ENCODE peak calls at places on chromosomes 13 and 19, in five cellular contexts. O is GM12878, N is upper lobe of left lung, B is HepG2, W is K562. F is an unnamed sample.

GRCh38 chr13:73228546-73228945 is 169.7 kb downstream of the KLF5 start:
- ATAC-seq in W (no peak), N (no peak), O (no peak), B (no peak), F (no peak)

GRCh38 chr13:99976502-99977115 is 5.0 kb upstream of the ZIC2 start:
- ATAC-seq in O (no peak), N (no peak), B (no peak), W (no peak), F (no peak)

GRCh38 chr13:33033361-33033812 is 17.2 kb downstream of the KL start:
- ATAC-seq in B (no peak), N (no peak), W (no peak), O (peak; percentile 58), F (no peak)

GRCh38 chr19:43607238-43608205 is 4.4 kb upstream of the SRRM5 start:
- ATAC-seq in B (no peak), W (no peak), N (no peak), O (no peak), F (no peak)

GRCh38 chr19:8065489-8066261 is 13.1 kb downstream of the CCL25 start:
- ATAC-seq in W (no peak), N (no peak), O (no peak), B (no peak), F (no peak)

GRCh38 chr13:67278230-67278629 is 48.1 kb upstream of the PCDH9 start:
- ATAC-seq in O (no peak), B (no peak), N (no peak), W (no peak), F (no peak)

GRCh38 chr13:87080100-87080779 is 590.9 kb upstream of the SLITRK5 start:
- ATAC-seq in B (peak; percentile 32), O (no peak), W (no peak), N (peak; percentile 51), F (no peak)

GRCh38 chr13:110471833-110472162 is 89.7 kb downstream of the RAB20 start:
- ATAC-seq in W (peak; percentile 84), O (peak; percentile 96), B (no peak), N (no peak), F (peak; percentile 65)

DNA sequence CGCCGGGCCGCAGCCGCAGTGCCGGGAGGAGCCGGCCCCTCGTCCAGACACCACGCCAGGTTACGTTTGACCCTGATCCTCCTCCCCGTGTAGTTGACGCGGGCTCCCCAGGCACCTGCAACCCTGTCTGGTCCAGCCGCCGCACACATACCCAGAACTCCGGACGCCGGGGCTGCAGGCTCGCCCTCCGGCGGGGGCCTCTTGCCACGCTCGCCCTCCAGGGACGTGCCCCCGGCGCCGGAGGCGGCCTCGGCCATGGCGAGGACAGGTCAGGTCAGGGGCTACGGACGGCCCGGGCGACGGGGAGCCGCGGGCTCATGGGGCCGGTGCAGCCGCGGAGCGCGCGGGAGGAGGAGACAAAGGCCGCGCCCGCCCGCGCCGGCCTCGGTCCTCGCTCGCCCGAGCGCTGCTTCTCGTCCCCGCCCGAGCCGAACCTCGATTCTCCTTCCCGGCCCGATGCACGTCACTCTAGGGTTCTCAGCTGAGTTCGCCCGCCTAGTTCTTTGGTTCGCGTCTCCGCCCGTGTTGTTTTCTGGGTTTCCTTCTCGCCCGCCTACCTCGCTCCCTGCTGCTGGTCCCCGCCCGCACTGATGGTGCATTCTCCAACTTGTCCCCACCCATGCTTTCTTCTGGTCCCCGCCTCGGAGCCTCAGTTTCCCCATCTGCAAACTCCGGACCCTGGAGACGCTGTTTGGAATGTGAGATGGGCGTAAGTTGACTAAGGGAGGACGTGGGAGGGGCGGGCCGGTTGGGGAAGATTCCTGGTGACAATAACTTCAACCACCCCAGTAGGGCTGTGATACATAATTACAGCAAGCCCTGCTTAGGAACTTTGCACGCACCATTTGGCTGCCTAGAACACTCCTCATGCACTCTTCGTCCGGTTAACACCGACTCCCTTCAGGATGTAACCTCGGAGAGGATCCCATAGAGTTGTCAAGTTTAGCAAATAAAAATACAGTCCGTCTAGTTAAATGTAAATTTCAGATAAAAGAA is at the start of gene ANO8:
- ATAC-seq in O (peak; percentile 74), W (peak; percentile 67), N (peak; percentile 83), B (peak; percentile 61), F (peak; percentile 84)
- TF ChIP-seq EP300 in O (no peak), W (peak; percentile 67), N (no peak), B (no peak), F (no peak)

GRCh38 chr19:31337007-31337914 is 12.0 kb downstream of the TSHZ3 start:
- ATAC-seq in W (no peak), B (no peak), O (no peak), N (no peak), F (no peak)

GRCh38 chr19:31339405-31339804 is 9.8 kb downstream of the TSHZ3 start:
- ATAC-seq in O (no peak), B (no peak), W (peak; percentile 25), N (no peak), F (no peak)

GRCh38 chr19:31335716-31336115 is 13.5 kb downstream of the TSHZ3 start:
- ATAC-seq in W (no peak), N (no peak), O (no peak), B (no peak), F (no peak)

GRCh38 chr19:31340059-31341025 is 8.9 kb downstream of the TSHZ3 start:
- ATAC-seq in W (no peak), N (no peak), B (no peak), O (no peak), F (no peak)

DNA sequence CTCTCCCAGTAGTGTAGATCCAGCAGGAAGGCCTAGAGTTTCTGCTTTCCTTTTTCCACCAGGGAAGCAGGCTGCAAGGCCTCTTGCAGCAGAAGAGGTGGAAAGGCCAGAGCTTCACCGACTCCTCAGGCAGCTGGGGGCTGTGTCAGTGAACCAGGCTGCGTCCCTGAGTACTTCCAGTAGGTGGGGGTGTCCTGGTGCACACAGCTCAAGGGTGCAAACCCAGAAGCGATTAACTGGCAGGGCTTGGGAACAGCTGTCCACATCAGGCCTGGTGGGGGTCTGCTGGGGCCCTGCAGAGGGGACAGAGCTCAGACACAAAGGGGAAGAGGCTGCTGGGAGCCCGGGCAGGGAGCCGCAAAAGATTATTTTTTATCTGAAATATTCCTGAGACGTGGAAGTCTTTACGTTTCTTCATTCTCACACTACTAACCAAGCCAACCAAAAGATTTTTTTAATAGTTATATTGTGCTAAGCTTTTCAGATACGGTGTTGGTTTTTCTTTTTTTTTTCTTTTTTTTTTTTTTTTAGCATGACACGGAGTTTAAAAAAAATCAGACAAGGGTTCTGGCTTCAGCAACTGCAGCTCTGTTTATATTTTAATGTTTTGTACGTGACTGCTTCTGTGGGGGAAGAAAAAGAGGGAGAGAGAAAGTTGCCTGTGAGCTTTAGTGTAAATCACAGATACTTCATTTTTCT is 11.0 kb downstream of the TSHZ3 start:
- ATAC-seq in O (no peak), N (peak; percentile 41), W (peak; percentile 94), B (peak; percentile 93), F (peak; percentile 85)
- H3K4me3 ChIP-seq in O (no peak overlapping the region), N (no peak overlapping the region), W (no peak overlapping the region), B (no peak overlapping the region), F (no peak overlapping the region)

GRCh38 chr19:18205180-18205915 is 1.5 kb upstream of the RAB3A start:
- ATAC-seq in B (peak; percentile 8), N (peak; percentile 30), O (peak; percentile 23), W (peak; percentile 56), F (peak; percentile 25)
- TF ChIP-seq POLR2A in B (no peak), N (no peak), O (peak; percentile 51), W (peak; percentile 49), F (no peak)

DNA sequence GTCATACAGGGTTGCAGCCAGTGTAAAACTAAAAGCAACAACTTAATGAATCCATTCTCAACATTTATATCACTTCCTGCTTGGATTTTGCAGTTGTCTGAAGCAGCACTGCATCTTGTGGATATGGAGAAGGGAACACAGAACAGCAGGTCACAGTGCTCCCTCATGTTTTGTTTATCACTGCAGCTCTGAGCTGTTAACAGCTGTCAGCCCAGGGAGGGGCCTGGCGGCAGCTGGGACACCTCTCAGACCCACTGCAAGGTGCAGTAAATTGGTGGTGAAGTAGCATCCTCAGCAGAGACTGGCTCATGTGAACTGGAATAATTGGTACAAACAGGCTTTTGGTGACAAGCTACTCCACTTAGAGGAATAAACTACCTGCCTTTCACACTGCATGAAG is 170.4 kb downstream of the LIG4 start:
- ATAC-seq in B (no peak), W (no peak), N (no peak), O (no peak), F (no peak)
- TF ChIP-seq EP300 in B (no peak), W (no peak), N (no peak), O (no peak), F (no peak)

GRCh38 chr19:1647664-1648155 is 4.7 kb downstream of the TCF3 start:
- ATAC-seq in O (peak; percentile 10), B (no peak), N (no peak), W (no peak), F (no peak)

GRCh38 chr19:1650627-1651009 is 1.8 kb downstream of the TCF3 start:
- ATAC-seq in O (no peak), N (no peak), B (no peak), W (no peak), F (no peak)

GRCh38 chr19:1648156-1648925 is 4.1 kb downstream of the TCF3 start:
- ATAC-seq in W (no peak), O (peak; percentile 61), N (no peak), B (no peak), F (no peak)

GRCh38 chr19:1649706-1650626 is 2.4 kb downstream of the TCF3 start:
- ATAC-seq in W (no peak), O (no peak), B (no peak), N (no peak), F (no peak)

GRCh38 chr19:1648926-1649541 is 3.4 kb downstream of the TCF3 start:
- ATAC-seq in B (no peak), O (peak; percentile 47), W (no peak), N (no peak), F (no peak)
- H3K4me3 ChIP-seq in B (no peak overlapping the region), O (peak overlapping the region; percentile 91), W (no peak overlapping the region), N (no peak overlapping the region), F (no peak overlapping the region)